ENCODE peak calls at places on chromosomes 13 and 19, in eight cellular contexts. D, X, Q, L, K, Z, Y and I are unnamed samples.

GRCh38 chr19:1238373-1239303 is 833 bp upstream of the CBARP start:
- DNase-seq in D (no peak), X (no peak), Q (no peak), L (no peak), K (no peak), Z (no peak), Y (no peak), I (no peak)

GRCh38 chr13:105990256-105990958 is 545.1 kb downstream of the EFNB2 start:
- DNase-seq in D (no peak), X (no peak), Q (no peak), L (no peak), K (no peak), Z (no peak), Y (no peak), I (no peak)

GRCh38 chr13:112450567-112451240 is 74.5 kb downstream of the SPACA7 start:
- DNase-seq in D (no peak), X (no peak), Q (no peak), L (no peak), K (no peak), Z (no peak), Y (no peak), I (no peak)

GRCh38 chr19:13507053-13507611 is 853 bp upstream of the CACNA1A start:
- DNase-seq in D (no peak), X (no peak), Q (no peak), L (no peak), K (no peak), Z (peak), Y (no peak), I (no peak)

GRCh38 chr13:23069571-23069970 is 111.2 kb upstream of the SGCG start:
- DNase-seq in D (peak), X (no peak), Q (no peak), L (no peak), K (no peak), Z (peak), Y (no peak), I (no peak)

GRCh38 chr19:48553676-48554384 is 1.9 kb downstream of the SULT2B1 start:
- DNase-seq in D (no peak), X (no peak), Q (no peak), L (peak), K (no peak), Z (peak), Y (no peak), I (no peak)

GRCh38 chr19:13092608-13093260 is 9.9 kb downstream of the LYL1 start:
- DNase-seq in D (no peak), X (no peak), Q (no peak), L (no peak), K (no peak), Z (no peak), Y (no peak), I (no peak)

GRCh38 chr19:55082023-55082851 is 6.6 kb downstream of the EPS8L1 start:
- DNase-seq in D (no peak), X (no peak), Q (peak), L (peak), K (no peak), Z (no peak), Y (no peak), I (no peak)

GRCh38 chr13:76904507-76904906 is 18.3 kb upstream of the KCTD12 start:
- DNase-seq in D (no peak), X (no peak), Q (no peak), L (no peak), K (no peak), Z (no peak), Y (no peak), I (no peak)

GRCh38 chr19:24040621-24041020 is 46.4 kb upstream of the ZNF254 start:
- DNase-seq in D (no peak), X (no peak), Q (no peak), L (no peak), K (no peak), Z (no peak), Y (no peak), I (no peak)